ENCODE peak calls at places on chromosomes 6 and 20, in seven cellular contexts. E, Z, O, T, N, K and D are unnamed samples.

GRCh38 chr6:121612916-121613315 is 177.5 kb downstream of the GJA1 start:
- DNase-seq in K (no peak), T (no peak), N (no peak), Z (no peak), O (no peak), E (no peak), D (no peak)

GRCh38 chr20:8913452-8913851 is 155.4 kb upstream of the PLCB4 start:
- DNase-seq in N (no peak), Z (no peak), K (no peak), O (no peak), T (no peak), E (no peak), D (no peak)

GRCh38 chr20:47127986-47128385 is 228.5 kb downstream of the ZMYND8 start:
- DNase-seq in T (no peak), O (no peak), Z (no peak), N (peak), E (no peak), K (no peak), D (no peak)

GRCh38 chr6:156557269-156557885 is 219.8 kb upstream of the ARID1B start:
- DNase-seq in Z (no peak), E (peak), K (no peak), T (no peak), N (peak), O (no peak), D (peak)

GRCh38 chr6:83867527-83868161 is 8.2 kb downstream of the CYB5R4 start:
- DNase-seq in O (no peak), K (peak), E (peak), T (peak), N (peak), Z (peak), D (no peak)

GRCh38 chr20:7540923-7541322 is 399.3 kb downstream of the HAO1 start:
- DNase-seq in N (no peak), Z (no peak), E (no peak), T (peak), O (no peak), K (no peak), D (no peak)

GRCh38 chr6:42142118-42142835 is at the start of gene C6orf132:
- DNase-seq in E (no peak), Z (no peak), O (peak), K (peak), N (peak), T (peak), D (peak)

GRCh38 chr6:169420912-169421543 is 167.4 kb upstream of the THBS2 start:
- DNase-seq in O (no peak), K (peak), T (peak), E (peak), N (peak), Z (no peak), D (peak)

GRCh38 chr6:108689279-108690161 is 128.8 kb downstream of the FOXO3 start:
- DNase-seq in K (peak), O (no peak), E (peak), N (no peak), Z (no peak), T (peak), D (no peak)

GRCh38 chr6:45677381-45677992 is 299.8 kb upstream of the SUPT3H start:
- DNase-seq in N (no peak), T (peak), O (no peak), K (peak), Z (no peak), E (peak), D (no peak)

GRCh38 chr6:37840143-37840939 is 20.8 kb downstream of the ZFAND3 start:
- DNase-seq in K (no peak), Z (no peak), N (peak), T (no peak), E (no peak), O (no peak), D (no peak)

GRCh38 chr6:41159415-41160082 is 3.4 kb downstream of the TREM2 start:
- DNase-seq in N (no peak), O (peak), Z (no peak), K (no peak), T (peak), E (peak), D (no peak)

GRCh38 chr6:148751233-148751632 is 4.4 kb downstream of the UST start:
- DNase-seq in N (no peak), O (no peak), E (no peak), Z (no peak), K (no peak), T (no peak), D (no peak)

GRCh38 chr6:14917511-14917910 is 328.4 kb upstream of the JARID2 start:
- DNase-seq in T (no peak), K (no peak), N (no peak), Z (no peak), E (no peak), O (no peak), D (no peak)

GRCh38 chr20:60986757-60987156 is 265.3 kb upstream of the CDH4 start:
- DNase-seq in Z (no peak), K (no peak), O (no peak), N (no peak), E (no peak), T (no peak), D (no peak)

GRCh38 chr20:39049148-39049547 is 87.0 kb downstream of the DHX35 start:
- DNase-seq in N (no peak), E (no peak), Z (no peak), K (no peak), O (no peak), T (no peak), D (no peak)

GRCh38 chr6:31578461-31579118 is 3.2 kb downstream of the TNF start:
- DNase-seq in O (no peak), Z (no peak), T (peak), E (no peak), K (peak), N (peak), D (peak)

GRCh38 chr6:127582777-127583462 is 5.9 kb downstream of the C6orf58 start:
- DNase-seq in K (no peak), T (peak), N (no peak), Z (no peak), E (peak), O (no peak), D (no peak)

GRCh38 chr6:37480951-37481597 is 18.6 kb downstream of the CCDC167 start:
- DNase-seq in K (no peak), O (peak), T (no peak), N (no peak), Z (no peak), E (no peak), D (no peak)

GRCh38 chr6:138291849-138292181 is 73.5 kb upstream of the PBOV1 start:
- DNase-seq in E (no peak), N (no peak), O (no peak), K (no peak), T (no peak), Z (no peak), D (no peak)

GRCh38 chr6:41939091-41939847 is 2.3 kb downstream of the CCND3 start:
- DNase-seq in E (peak), N (peak), K (no peak), O (peak), Z (peak), T (peak), D (peak)

GRCh38 chr6:6006428-6007310 is at the start of gene NRN1:
- DNase-seq in Z (no peak), T (no peak), K (peak), O (peak), N (peak), E (no peak), D (peak)

GRCh38 chr6:63269470-63269869 is 50.3 kb downstream of the LGSN start:
- DNase-seq in O (no peak), T (no peak), Z (no peak), K (no peak), E (no peak), N (peak), D (no peak)
- H3K18ac ChIP-seq in O (no peak), T (no peak), Z (no peak), K (no peak), E (no peak), N (no peak), D (no peak)

GRCh38 chr20:17108896-17109295 is 117.9 kb upstream of the PCSK2 start:
- DNase-seq in E (no peak), O (no peak), T (no peak), K (no peak), Z (no peak), N (no peak), D (no peak)
- H3K18ac ChIP-seq in E (no peak), O (no peak), T (no peak), K (no peak), Z (no peak), N (no peak), D (no peak)

DNA sequence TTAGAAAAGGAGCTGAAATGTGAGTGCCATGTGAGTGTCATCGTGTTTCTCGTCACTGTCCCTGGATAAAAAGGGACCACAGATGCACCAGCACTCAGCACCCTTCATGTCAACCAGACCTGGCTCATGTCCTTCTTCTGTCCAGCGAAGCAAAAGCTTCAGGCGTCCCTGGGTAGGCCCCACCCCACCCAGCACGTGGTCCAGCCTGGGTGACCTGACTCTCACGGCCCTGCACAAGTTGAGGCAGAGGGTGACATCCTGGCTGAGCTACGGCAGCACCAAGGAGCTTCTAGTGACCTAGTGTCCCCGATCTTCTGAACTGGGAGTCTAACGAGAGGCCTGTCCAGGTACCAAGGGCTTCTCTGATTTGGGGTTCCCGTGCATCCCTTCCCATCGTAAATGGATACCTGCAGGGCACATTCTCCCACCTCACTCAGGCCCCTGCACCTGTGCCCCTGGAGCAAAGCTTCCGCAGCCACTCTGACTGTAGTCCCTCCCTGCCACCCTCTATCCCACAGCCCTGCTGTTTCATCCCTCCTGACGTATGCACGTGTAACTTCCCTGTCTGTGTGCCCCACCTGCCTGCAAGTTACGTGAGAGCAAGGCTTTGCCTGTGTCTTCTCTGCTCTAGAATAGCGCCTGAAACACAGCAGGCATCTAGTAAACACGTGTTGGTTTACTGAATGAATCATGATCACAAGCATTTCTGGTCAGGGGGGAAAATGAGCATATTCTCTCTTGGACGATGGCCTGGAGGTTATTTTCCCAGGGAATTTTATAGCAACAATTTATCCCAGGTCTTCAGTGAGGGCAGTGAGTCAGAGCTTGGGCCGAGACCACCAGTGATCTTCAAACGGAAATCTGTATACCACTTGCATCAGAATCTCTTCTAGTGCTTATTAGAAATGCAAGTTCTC is 38.0 kb downstream of the PSMG4 start:
- DNase-seq in K (no peak), E (peak), N (no peak), Z (no peak), T (peak), O (no peak), D (no peak)
- H3K18ac ChIP-seq in K (no peak), E (no peak), N (no peak), Z (peak), T (no peak), O (no peak), D (no peak)

DNA sequence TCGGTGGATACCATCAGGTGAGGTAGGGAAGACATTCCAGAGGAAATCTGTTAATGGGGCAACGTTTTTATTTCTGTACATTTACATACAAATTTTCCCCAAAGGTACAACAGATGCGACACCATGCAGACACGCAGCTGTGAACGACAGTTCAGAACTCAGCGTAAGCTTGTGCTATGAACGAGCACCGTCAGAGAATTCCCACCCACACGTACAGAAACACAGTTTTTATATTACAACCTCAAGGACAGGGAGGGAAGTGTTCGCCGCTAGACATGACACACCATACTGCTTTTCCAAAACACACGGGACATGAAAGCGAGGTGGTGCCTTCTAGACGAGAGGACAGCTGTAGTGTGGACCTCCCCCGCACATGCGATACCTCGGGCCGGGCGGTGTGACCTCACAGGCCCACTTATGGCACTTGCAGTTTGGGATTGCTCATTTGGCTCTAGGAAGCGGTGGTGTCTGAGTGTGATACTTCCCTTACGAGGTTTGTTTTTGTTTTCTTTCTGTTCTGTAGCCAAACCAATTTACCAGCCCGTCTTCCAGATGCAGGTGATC is 10.7 kb downstream of the PSMG4 start:
- DNase-seq in Z (no peak), K (no peak), N (no peak), O (no peak), E (no peak), T (no peak), D (no peak)
- H3K18ac ChIP-seq in Z (no peak), K (no peak), N (no peak), O (no peak), E (no peak), T (no peak), D (no peak)

GRCh38 chr6:140073456-140073855 is 699.0 kb upstream of the CITED2 start:
- DNase-seq in O (no peak), T (peak), Z (no peak), N (no peak), K (no peak), E (peak), D (no peak)
- H3K18ac ChIP-seq in O (no peak), T (no peak), Z (no peak), N (no peak), K (no peak), E (no peak), D (no peak)

DNA sequence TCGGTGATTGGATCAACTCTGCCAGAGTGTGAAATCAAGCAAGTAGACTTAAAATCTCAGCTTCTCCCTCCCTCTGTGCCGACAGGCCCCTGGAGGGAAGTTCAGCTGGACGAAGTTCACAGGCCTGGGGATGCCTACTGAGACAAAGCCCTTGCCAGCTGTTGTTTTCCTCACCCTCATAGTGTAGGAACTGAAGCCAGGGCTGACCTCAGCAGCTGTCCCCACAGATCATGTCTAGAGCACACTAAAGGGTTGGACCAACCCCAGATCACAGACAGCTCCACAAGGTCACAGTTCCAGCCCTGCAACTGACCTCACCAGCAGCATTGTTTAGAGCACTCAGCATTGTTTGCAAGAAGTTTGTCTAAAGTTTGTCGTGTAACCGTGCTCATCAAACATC is 261.9 kb upstream of the ECI2 start:
- DNase-seq in E (no peak), T (no peak), Z (no peak), N (no peak), K (no peak), O (no peak), D (no peak)
- H3K18ac ChIP-seq in E (no peak), T (no peak), Z (no peak), N (no peak), K (no peak), O (no peak), D (no peak)

DNA sequence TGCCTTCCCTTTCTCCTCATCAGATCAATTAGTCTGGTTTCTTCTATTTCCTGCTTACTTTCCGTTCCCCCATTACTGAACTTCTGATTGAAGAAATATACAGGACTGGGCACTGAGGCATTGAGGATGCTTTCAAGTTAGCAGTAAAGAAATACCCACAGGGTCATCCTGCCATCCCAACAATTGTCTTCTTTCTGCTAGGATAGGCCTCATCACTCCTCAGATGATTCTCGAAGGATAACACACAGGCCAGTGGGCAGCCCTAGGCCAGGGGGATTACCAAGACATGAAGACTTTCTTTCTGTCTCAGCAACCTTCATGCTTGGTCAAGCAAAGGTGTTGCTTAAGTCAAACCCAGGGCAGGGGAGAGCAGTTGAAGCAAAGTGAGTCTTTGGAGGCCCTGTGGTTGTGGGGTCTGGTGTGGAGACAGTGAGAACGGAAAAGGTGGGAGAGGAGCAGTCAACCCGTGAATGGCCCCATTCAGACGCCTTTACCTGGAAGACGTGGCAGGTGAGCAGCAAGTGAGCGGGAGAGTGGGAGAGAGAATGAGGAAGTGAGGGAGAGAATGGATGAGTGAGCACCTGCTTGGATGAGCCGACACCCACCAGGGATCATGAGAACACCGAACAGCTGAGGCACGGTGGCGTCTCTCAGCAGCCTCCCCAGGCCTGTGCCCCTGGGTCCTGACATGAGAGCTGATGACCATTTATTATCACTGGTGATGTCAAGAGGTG is 462.9 kb downstream of the PREX1 start:
- DNase-seq in K (no peak), O (no peak), N (no peak), E (no peak), T (no peak), Z (no peak), D (no peak)
- H3K18ac ChIP-seq in K (no peak), O (no peak), N (no peak), E (no peak), T (no peak), Z (no peak), D (no peak)

DNA sequence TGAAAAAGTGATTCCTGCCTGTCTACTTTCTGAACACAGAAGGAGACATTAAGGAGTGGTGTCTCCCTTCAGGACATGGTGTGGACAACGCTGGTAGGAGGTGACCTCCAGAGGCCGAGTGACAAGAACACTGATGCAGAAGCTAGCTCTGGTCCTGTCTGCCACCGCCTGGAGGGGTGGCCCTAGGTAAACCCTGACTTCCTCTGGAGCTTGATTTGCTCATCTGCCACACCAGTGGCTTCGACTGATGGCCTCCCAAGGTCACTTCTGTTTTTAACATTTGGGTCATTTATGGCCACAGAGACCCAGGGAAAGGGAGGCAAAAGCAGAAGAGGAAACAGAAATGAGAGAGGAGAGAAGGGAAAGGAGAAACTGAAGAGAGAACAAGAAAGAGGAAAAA is 49.3 kb upstream of the SLC22A23 start:
- DNase-seq in K (no peak), Z (no peak), N (no peak), T (no peak), O (no peak), E (no peak), D (no peak)
- H3K18ac ChIP-seq in K (no peak), Z (no peak), N (no peak), T (no peak), O (no peak), E (no peak), D (no peak)